ENCODE peak calls at places on chromosomes 11 and 22, in seven cellular contexts. U is tibial nerve, F is HepG2, T is colonic mucosa, C is right atrium auricular region, G is endothelial cell of umbilical vein, L is neural progenitor cell. J is an unnamed sample.
A peak's percentile ranks its signal among the peaks of the same experiment; 100 is the strongest.

GRCh38 chr11:1196516-1197391 is 26.1 kb upstream of the MUC5B start:
- DNase-seq in C (no peak), G (no peak), F (no peak), U (no peak), L (no peak), T (no peak), J (no peak)

GRCh38 chr11:5380740-5381342 is 2.8 kb upstream of the OR51M1 start:
- DNase-seq in F (peak; percentile 52), U (peak; percentile 22), L (peak; percentile 83), C (no peak), T (peak; percentile 48), G (peak; percentile 69), J (peak; percentile 47)

GRCh38 chr11:60910281-60910687 is 3.7 kb upstream of the TMEM109 start:
- DNase-seq in F (no peak), T (no peak), C (no peak), U (no peak), G (no peak), L (no peak), J (no peak)

GRCh38 chr11:83280256-83280655 is 5.9 kb downstream of the CCDC90B start:
- DNase-seq in U (no peak), L (no peak), C (no peak), G (no peak), T (no peak), F (no peak), J (no peak)

GRCh38 chr11:108887436-108888238 is 222.8 kb downstream of the DDX10 start:
- DNase-seq in G (no peak), C (no peak), L (no peak), F (no peak), U (no peak), T (no peak), J (no peak)

GRCh38 chr22:47276219-47276843 is 513.9 kb downstream of the TBC1D22A start:
- DNase-seq in F (no peak), T (no peak), L (no peak), C (no peak), G (no peak), U (no peak), J (no peak)

GRCh38 chr11:10453261-10453660 is 1.8 kb upstream of the AMPD3 start:
- DNase-seq in C (no peak), T (no peak), U (no peak), L (no peak), F (no peak), G (no peak), J (no peak)

GRCh38 chr11:8813658-8814057 is 97.3 kb upstream of the AKIP1 start:
- DNase-seq in L (peak; percentile 90), C (peak; percentile 86), T (peak; percentile 83), G (peak; percentile 81), F (peak; percentile 83), U (peak; percentile 45), J (peak; percentile 84)

GRCh38 chr11:123681007-123681406 is 26.6 kb upstream of the SCN3B start:
- DNase-seq in U (no peak), L (no peak), T (no peak), G (no peak), F (no peak), C (no peak), J (no peak)

GRCh38 chr11:128731041-128731663 is 37.3 kb downstream of the FLI1 start:
- DNase-seq in G (no peak), C (no peak), L (no peak), T (no peak), U (no peak), F (no peak), J (no peak)

GRCh38 chr11:78427615-78428272 is 10.1 kb upstream of the GAB2 start:
- DNase-seq in G (no peak), C (no peak), T (no peak), F (no peak), L (no peak), U (no peak), J (no peak)

GRCh38 chr11:45025716-45026492 is 75.2 kb upstream of the TP53I11 start:
- DNase-seq in T (no peak), C (peak; percentile 60), L (no peak), U (peak; percentile 31), F (peak; percentile 16), G (peak; percentile 98), J (no peak)

GRCh38 chr22:47193606-47194316 is 431.3 kb downstream of the TBC1D22A start:
- DNase-seq in U (no peak), L (no peak), C (peak; percentile 43), F (no peak), T (peak; percentile 16), G (no peak), J (no peak)

GRCh38 chr11:56663386-56663785 is at the start of gene OR5AR1:
- DNase-seq in G (no peak), C (no peak), U (no peak), T (no peak), F (no peak), L (no peak), J (no peak)

DNA sequence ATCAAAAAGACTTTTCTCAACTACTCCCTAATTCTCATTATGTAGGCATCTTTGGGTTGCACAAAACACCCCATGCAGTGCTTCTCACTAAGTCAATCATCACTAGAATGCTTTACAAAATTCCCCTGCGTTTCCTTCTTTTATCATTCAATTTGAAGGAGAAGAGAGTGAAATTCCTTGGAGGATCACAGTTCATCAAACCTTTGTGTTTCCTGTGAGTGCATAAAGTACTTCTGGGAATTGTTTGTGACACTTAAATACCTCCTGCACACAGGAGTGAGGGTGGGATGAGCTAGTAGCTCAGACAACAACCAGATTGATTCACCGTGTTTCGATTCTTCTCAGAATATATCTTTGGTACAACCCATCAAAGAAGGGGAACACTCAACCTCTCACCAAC is 3.7 kb upstream of the OR5AR1 start:
- DNase-seq in G (no peak), F (no peak), C (no peak), L (peak; percentile 82), U (no peak), T (no peak), J (no peak)
- H3K27ac ChIP-seq in G (no peak overlapping the region), F (no peak overlapping the region), C (no peak overlapping the region), L (peak overlapping the region; percentile 93), U (no peak overlapping the region), T (no peak overlapping the region), J (no peak overlapping the region)

DNA sequence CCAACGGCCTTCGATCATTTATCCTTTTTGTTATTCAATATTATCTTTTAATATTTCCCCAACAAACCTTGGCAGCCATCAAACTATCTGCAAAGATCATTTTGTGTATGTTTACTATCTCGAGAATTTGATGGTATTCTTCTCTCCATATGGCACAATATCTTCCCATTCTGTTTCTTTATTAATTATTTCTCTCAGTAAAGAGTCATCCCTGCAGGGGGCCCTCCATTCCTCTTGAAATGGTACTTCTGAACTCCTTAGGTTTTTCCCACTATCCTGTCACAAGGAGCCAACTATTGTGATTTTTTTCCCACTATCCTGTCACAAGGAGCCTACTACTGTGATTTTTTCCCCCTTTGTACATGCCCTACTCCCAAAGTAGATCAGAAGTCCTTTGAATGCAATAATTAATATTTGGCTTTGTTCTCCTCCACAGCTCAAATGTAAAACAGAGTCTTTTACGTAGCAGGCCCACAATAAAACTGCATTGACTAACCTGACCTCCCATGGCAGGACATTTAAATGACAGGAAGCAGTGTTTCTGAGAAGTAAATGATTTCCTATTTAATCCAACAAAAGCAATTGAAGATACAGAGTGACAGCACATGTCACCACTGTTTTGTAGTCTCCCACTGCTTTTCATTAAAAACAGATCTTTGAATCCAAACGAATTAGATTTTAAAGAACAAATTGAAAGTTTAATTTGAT is 43.3 kb downstream of the PDGFD start:
- DNase-seq in T (no peak), G (peak; percentile 21), F (no peak), L (peak; percentile 9), C (no peak), U (no peak), J (no peak)
- TF ChIP-seq CTCF in T (no peak), G (no peak), F (no peak), L (no peak), C (no peak), U (no peak), J (no peak)

DNA sequence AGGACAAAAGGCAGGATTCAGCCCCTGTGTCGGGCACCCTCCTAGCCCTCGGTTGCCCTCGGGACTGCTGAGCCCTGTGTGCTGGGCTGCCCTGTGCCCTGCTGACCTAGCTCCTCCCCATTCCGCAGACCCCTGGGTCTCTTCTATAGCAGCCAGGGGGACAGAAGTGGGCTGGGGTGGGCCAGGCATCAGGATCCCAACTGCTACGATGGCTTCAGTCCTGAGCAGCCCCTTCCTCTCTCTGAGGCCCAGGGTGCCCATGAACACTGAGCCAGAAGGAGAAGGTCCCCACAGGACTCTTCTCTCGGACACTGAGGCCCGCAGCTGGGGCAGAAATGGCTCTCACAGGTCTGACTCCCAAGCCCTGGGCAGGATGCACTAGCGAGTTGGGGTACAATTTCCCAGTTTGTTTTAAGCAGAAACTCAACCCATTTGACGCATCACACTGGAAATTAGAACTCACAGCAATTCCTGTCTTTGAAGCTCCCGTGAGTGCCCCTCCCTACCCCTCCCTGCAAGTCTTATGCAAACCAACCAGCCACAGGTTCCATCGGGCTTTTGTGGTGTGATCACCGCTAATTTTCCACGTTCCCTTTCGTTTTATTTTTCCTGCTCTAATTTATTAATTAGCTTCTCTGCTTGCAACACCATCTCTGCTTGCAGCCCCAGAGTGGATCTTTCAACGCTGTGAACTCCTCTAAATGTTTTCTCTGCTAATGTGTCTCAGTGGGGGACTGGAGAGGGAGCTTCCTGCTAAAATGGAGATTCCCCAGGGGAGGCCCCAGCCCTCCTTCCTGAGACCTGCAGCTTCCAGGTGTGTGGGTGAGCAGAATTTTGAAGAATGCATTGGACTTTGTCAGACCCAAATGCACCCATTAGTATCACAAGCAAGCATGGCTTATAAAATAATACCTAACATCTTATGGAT is 56.7 kb downstream of the PHF21B start:
- DNase-seq in T (no peak), F (no peak), U (no peak), C (no peak), L (no peak), G (no peak), J (no peak)
- H3K27me3 ChIP-seq in T (no peaks in the 10 kb centered on the region), F (peaks cover 15% of the 10 kb centered on the region), U (peaks cover 7% of the 10 kb centered on the region), C (no peaks in the 10 kb centered on the region), L (no peaks in the 10 kb centered on the region), G (no peaks in the 10 kb centered on the region), J (no peaks in the 10 kb centered on the region)

DNA sequence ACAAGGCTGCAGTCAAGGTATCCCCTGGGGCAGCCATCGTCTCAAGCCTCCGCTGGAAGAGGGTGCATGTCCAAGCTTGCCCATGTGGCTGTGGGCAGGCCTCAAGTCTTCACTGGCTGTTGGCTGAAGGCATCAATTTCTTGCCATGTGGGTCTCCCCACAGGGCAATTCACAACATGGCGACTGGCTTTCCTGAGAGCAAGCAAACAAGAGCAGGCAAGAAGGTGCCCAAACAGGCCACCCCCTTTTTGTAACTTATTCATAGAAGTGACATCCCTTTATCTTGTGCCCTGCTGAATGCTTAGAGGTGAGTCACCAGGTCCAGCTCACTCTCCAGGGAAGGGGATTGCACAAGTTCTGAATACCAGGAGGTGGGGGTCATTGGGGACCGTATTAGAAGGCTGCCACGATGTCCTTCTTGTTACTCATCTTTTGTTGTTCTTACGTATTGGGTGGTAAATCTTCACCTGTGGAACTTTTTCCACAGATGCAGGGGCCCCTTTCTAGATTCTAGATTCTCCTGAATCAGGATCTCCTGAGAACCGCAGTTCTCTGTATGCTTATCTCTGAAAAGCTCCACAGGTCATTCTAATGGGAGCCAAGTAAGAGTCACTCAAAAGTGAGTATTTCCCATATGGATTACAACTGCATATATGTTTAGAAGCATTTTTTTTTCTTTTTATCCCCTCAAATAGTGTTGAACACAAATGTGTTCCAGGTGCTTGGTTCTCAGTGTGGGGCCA is 44.2 kb upstream of the MICAL2 start:
- DNase-seq in C (no peak), F (peak; percentile 94), G (peak; percentile 54), T (no peak), L (no peak), U (no peak), J (no peak)
- H3K27ac ChIP-seq in C (peak overlapping the region; percentile 77), F (no peak overlapping the region), G (no peak overlapping the region), T (peak overlapping the region; percentile 45), L (no peak overlapping the region), U (no peak overlapping the region), J (peak overlapping the region; percentile 66)